ENCODE peak calls at places on chromosomes 7 and 10, in six cellular contexts. I is aorta, P is HT1080, W is AG10803, D is A172, V is nephron progenitor cell. R is an unnamed sample.

GRCh38 chr10:132294561-132295320 is 13.0 kb downstream of the STK32C start:
- DNase-seq in I (peak), P (no peak), W (no peak), D (no peak), V (peak), R (no peak)

GRCh38 chr10:90530526-90530925 is 327.3 kb downstream of the HTR7 start:
- DNase-seq in I (no peak), P (peak), W (no peak), D (peak), V (no peak), R (no peak)

GRCh38 chr10:77989081-77989724 is 40.1 kb downstream of the POLR3A start:
- DNase-seq in I (peak), P (no peak), W (peak), D (no peak), V (no peak), R (no peak)

GRCh38 chr10:22716943-22717342 is 2.6 kb upstream of the PIP4K2A start:
- DNase-seq in I (no peak), P (no peak), W (no peak), D (no peak), V (no peak), R (no peak)

GRCh38 chr10:132610071-132610701 is 72.6 kb downstream of the INPP5A start:
- DNase-seq in I (no peak), P (no peak), W (no peak), D (no peak), V (no peak), R (no peak)

GRCh38 chr7:155590215-155591023 is 44.1 kb upstream of the CNPY1 start:
- DNase-seq in I (peak), P (peak), W (no peak), D (peak), V (no peak), R (no peak)

GRCh38 chr7:103150192-103150591 is 1.3 kb upstream of the NAPEPLD start:
- DNase-seq in I (no peak), P (no peak), W (no peak), D (no peak), V (no peak), R (no peak)

GRCh38 chr10:92575961-92576360 is 2.1 kb upstream of the IDE start:
- DNase-seq in I (no peak), P (peak), W (peak), D (peak), V (no peak), R (peak)

GRCh38 chr10:15472431-15473400 is 101.6 kb upstream of the FAM171A1 start:
- DNase-seq in I (no peak), P (no peak), W (peak), D (no peak), V (no peak), R (peak)

GRCh38 chr10:104387130-104387888 is 33.7 kb downstream of the CFAP58 start:
- DNase-seq in I (no peak), P (no peak), W (no peak), D (no peak), V (no peak), R (no peak)

GRCh38 chr7:20393021-20394015 is 62.6 kb downstream of the ITGB8 start:
- DNase-seq in I (no peak), P (no peak), W (no peak), D (no peak), V (no peak), R (no peak)

GRCh38 chr7:16668049-16668858 is 22.3 kb downstream of the BZW2 start:
- DNase-seq in I (no peak), P (peak), W (peak), D (peak), V (no peak), R (peak)

GRCh38 chr10:34626158-34626557 is 188.9 kb downstream of the PARD3 start:
- DNase-seq in I (no peak), P (no peak), W (peak), D (no peak), V (no peak), R (no peak)

GRCh38 chr10:58698777-58699356 is 186.2 kb downstream of the BICC1 start:
- DNase-seq in I (no peak), P (no peak), W (peak), D (no peak), V (no peak), R (peak)

GRCh38 chr7:71144963-71145362 is 13.0 kb downstream of the GALNT17 start:
- DNase-seq in I (no peak), P (no peak), W (no peak), D (no peak), V (no peak), R (no peak)

GRCh38 chr7:105962353-105962752 is 711 bp upstream of the CDHR3 start:
- DNase-seq in I (no peak), P (no peak), W (no peak), D (no peak), V (no peak), R (no peak)

GRCh38 chr7:66355762-66356161 is 150.6 kb downstream of the TPST1 start:
- DNase-seq in I (no peak), P (peak), W (peak), D (no peak), V (no peak), R (no peak)

GRCh38 chr10:121307411-121307980 is 290.7 kb downstream of the FGFR2 start:
- DNase-seq in I (no peak), P (no peak), W (no peak), D (no peak), V (no peak), R (no peak)

GRCh38 chr7:124777268-124777667 is 11.7 kb upstream of the GPR37 start:
- DNase-seq in I (no peak), P (no peak), W (no peak), D (no peak), V (no peak), R (no peak)

GRCh38 chr10:13559124-13559700 is 27.6 kb upstream of the PRPF18 start:
- DNase-seq in I (no peak), P (no peak), W (no peak), D (no peak), V (no peak), R (no peak)

GRCh38 chr7:107394831-107395230 is 75.0 kb upstream of the GPR22 start:
- DNase-seq in I (no peak), P (no peak), W (peak), D (peak), V (no peak), R (peak)

GRCh38 chr7:117350027-117350426 is 27.2 kb upstream of the WNT2 start:
- DNase-seq in I (no peak), P (no peak), W (no peak), D (no peak), V (no peak), R (no peak)

GRCh38 chr10:50512743-50513416 is 110.9 kb downstream of the SGMS1 start:
- DNase-seq in I (no peak), P (no peak), W (no peak), D (no peak), V (no peak), R (no peak)

GRCh38 chr10:11446133-11446532 is 165.3 kb downstream of the USP6NL start:
- DNase-seq in I (no peak), P (no peak), W (no peak), D (no peak), V (no peak), R (no peak)

GRCh38 chr10:44306762-44307161 is 78.1 kb downstream of the CXCL12 start:
- DNase-seq in I (no peak), P (no peak), W (peak), D (peak), V (no peak), R (peak)

GRCh38 chr10:30284860-30285594 is 64.1 kb downstream of the MTPAP start:
- DNase-seq in I (no peak), P (peak), W (peak), D (peak), V (no peak), R (no peak)

GRCh38 chr10:30977385-30977784 is 54.3 kb downstream of the ZNF438 start:
- DNase-seq in I (no peak), P (no peak), W (no peak), D (no peak), V (no peak), R (no peak)

GRCh38 chr7:73983437-73984164 is 44.4 kb upstream of the ELN start:
- DNase-seq in I (peak), P (no peak), W (no peak), D (no peak), V (peak), R (no peak)

GRCh38 chr10:27658788-27659187 is 86.8 kb downstream of the MKX start:
- DNase-seq in I (no peak), P (peak), W (peak), D (peak), V (no peak), R (peak)

GRCh38 chr7:13860734-13861133 is 128.7 kb downstream of the ETV1 start:
- DNase-seq in I (no peak), P (no peak), W (no peak), D (no peak), V (no peak), R (no peak)

GRCh38 chr10:60140681-60141632 is 234.6 kb upstream of the CCDC6 start:
- DNase-seq in I (no peak), P (no peak), W (no peak), D (peak), V (peak), R (no peak)